ENCODE peak calls at places on chromosomes 3 and 15, in eight cellular contexts. V is transverse colon, R is esophagus squamous epithelium, Y is A549, M is tibial nerve, G is stomach, H is breast epithelium, E is IMR-90. F is an unnamed sample.

GRCh38 chr3:27680517-27681246 is 41.4 kb downstream of the EOMES start:
- DNase-seq in V (no peak), R (no peak), Y (no peak), M (no peak), G (no peak), H (no peak), E (no peak), F (no peak)

GRCh38 chr15:22961661-22962221 is 18.4 kb downstream of the CYFIP1 start:
- DNase-seq in V (no peak), R (no peak), Y (no peak), M (no peak), G (no peak), H (no peak), E (peak; percentile 41), F (no peak)

GRCh38 chr15:71366926-71367325 is 251.7 kb downstream of the THSD4 start:
- DNase-seq in V (no peak), R (no peak), Y (no peak), M (no peak), G (no peak), H (no peak), E (peak; percentile 32), F (no peak)

GRCh38 chr15:65337436-65338070 is 33.1 kb downstream of the RNU5B-1 start:
- DNase-seq in V (no peak), R (no peak), Y (no peak), M (no peak), G (no peak), H (no peak), E (no peak), F (no peak)

GRCh38 chr15:66670698-66671580 is 31.1 kb upstream of the SMAD6 start:
- DNase-seq in V (peak; percentile 88), R (no peak), Y (peak; percentile 59), M (no peak), G (peak; percentile 90), H (peak; percentile 74), E (no peak), F (no peak)

GRCh38 chr3:100297784-100298183 is 36.8 kb upstream of the NIT2 start:
- DNase-seq in V (no peak), R (no peak), Y (no peak), M (no peak), G (no peak), H (no peak), E (peak; percentile 67), F (no peak)

GRCh38 chr15:69390575-69390974 is 23.6 kb upstream of the KIF23 start:
- DNase-seq in V (no peak), R (no peak), Y (no peak), M (no peak), G (no peak), H (no peak), E (peak; percentile 77), F (no peak)

GRCh38 chr3:170553788-170554620 is 31.9 kb downstream of the SLC7A14 start:
- DNase-seq in V (no peak), R (no peak), Y (no peak), M (no peak), G (no peak), H (no peak), E (peak; percentile 52), F (no peak)

GRCh38 chr3:10763248-10763620 is 52.8 kb upstream of the SLC6A11 start:
- DNase-seq in V (no peak), R (no peak), Y (no peak), M (no peak), G (no peak), H (no peak), E (no peak), F (no peak)

GRCh38 chr3:21487520-21487919 is 263.5 kb downstream of the ZNF385D start:
- DNase-seq in V (no peak), R (no peak), Y (no peak), M (no peak), G (no peak), H (no peak), E (no peak), F (no peak)

GRCh38 chr3:49133226-49133951 is 539 bp upstream of the LAMB2 start:
- DNase-seq in V (peak; percentile 88), R (no peak), Y (peak; percentile 91), M (peak; percentile 74), G (peak; percentile 87), H (peak; percentile 78), E (peak; percentile 85), F (peak; percentile 91)

GRCh38 chr15:29031502-29032228 is 145.9 kb downstream of the APBA2 start:
- DNase-seq in V (no peak), R (no peak), Y (no peak), M (no peak), G (no peak), H (no peak), E (no peak), F (no peak)

GRCh38 chr15:88986949-88987589 is 73.9 kb upstream of the MFGE8 start:
- DNase-seq in V (no peak), R (no peak), Y (no peak), M (no peak), G (no peak), H (no peak), E (no peak), F (no peak)

GRCh38 chr15:98676586-98677270 is 28.4 kb downstream of the IGF1R start:
- DNase-seq in V (no peak), R (no peak), Y (no peak), M (no peak), G (no peak), H (no peak), E (no peak), F (no peak)

GRCh38 chr3:160381470-160381869 is 17.6 kb downstream of the IFT80 start:
- DNase-seq in V (no peak), R (no peak), Y (no peak), M (no peak), G (no peak), H (no peak), E (peak; percentile 66), F (no peak)

GRCh38 chr3:37990527-37990926 is at the start of gene VILL:
- DNase-seq in V (peak; percentile 90), R (no peak), Y (no peak), M (peak; percentile 11), G (peak; percentile 89), H (no peak), E (no peak), F (peak; percentile 27)

GRCh38 chr3:102747611-102748010 is 312.8 kb downstream of the ZPLD1 start:
- DNase-seq in V (no peak), R (no peak), Y (no peak), M (no peak), G (no peak), H (no peak), E (no peak), F (no peak)

GRCh38 chr3:46575577-46576222 is 9.6 kb upstream of the LRRC2 start:
- DNase-seq in V (no peak), R (no peak), Y (no peak), M (no peak), G (no peak), H (no peak), E (no peak), F (no peak)

GRCh38 chr3:94258851-94259250 is 196.0 kb downstream of the NSUN3 start:
- DNase-seq in V (no peak), R (no peak), Y (no peak), M (no peak), G (no peak), H (no peak), E (no peak), F (no peak)

GRCh38 chr3:177451940-177452484 is 254.7 kb upstream of the TBL1XR1 start:
- DNase-seq in V (no peak), R (no peak), Y (no peak), M (no peak), G (no peak), H (no peak), E (peak; percentile 72), F (no peak)

GRCh38 chr15:45378149-45378912 is at the start of gene GATM:
- DNase-seq in V (peak; percentile 79), R (no peak), Y (peak; percentile 72), M (peak; percentile 51), G (peak; percentile 80), H (peak; percentile 61), E (peak; percentile 83), F (peak; percentile 87)
- TF ChIP-seq POLR2A in V (peak; percentile 43), R (peak; percentile 79), Y (peak; percentile 56), M (peak; percentile 80), G (no peak), H (no peak), E (no peak), F (peak; percentile 95)

DNA sequence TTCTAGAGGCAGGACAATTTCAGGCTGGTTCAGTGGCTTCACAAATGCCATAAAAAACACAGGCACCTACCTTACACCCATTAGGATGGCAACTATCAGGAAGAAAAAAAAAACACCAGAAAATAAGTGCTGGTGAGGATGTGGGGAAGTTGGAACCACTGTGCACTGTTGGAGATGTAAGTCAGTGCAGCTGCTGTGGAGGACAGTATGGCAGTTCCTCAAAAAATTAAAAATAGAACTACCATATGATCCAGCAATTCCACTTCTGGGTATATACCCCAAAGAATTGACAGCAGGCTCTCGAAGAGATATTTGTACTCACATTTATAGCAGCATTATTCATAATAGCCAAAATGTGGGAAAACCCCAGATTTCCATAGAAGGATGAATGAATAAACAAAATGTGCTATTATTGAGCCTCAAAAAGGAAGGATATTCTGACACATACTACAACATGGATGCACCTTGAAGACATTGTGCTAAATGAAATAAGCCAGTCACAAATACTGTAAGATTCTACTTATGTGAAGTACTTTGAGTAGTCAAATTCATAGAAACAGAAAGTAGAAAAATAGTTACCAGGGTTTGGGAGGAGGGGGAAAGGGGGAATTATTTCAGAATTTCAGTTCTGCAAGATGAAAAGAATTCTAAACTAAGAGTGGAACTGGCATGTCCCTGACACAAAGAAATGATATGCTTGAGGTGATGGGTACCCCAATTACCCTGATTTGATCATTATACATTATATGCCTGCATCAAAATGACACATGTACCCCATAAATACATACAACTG is 40.9 kb downstream of the NR1D2 start:
- DNase-seq in V (no peak), R (no peak), Y (no peak), M (no peak), G (no peak), H (no peak), E (no peak), F (no peak)
- H3K4me1 ChIP-seq in V (no peaks in the 10 kb centered on the region), R (peaks cover 5% of the 10 kb centered on the region), Y (no peaks in the 10 kb centered on the region), M (no peaks in the 10 kb centered on the region), G (no peaks in the 10 kb centered on the region), H (no peaks in the 10 kb centered on the region), E (no peaks in the 10 kb centered on the region), F (peaks cover under 1% of the 10 kb centered on the region)

DNA sequence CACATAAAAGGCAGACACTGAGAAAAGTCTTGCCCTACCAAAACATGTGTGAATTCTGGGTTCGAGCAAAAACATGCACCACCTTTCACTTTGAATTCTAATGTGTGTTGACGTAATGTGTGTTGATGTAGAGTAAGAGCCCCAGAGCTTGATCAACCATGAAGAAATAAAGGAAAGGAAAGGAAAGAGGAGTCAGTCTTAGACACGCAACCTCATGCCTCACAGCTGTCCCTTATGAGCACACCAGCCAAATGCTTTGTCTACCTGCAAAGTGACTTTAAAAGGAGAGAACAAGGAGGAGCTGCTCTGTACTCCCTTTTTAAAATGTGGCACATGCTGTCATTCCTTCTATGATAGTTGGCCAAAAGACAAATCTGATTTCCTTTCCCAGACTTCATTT is 80.8 kb downstream of the RFTN1 start:
- DNase-seq in V (no peak), R (no peak), Y (no peak), M (no peak), G (no peak), H (no peak), E (no peak), F (no peak)
- TF ChIP-seq POLR2A in V (no peak), R (no peak), Y (no peak), M (no peak), G (no peak), H (no peak), E (no peak), F (no peak)

DNA sequence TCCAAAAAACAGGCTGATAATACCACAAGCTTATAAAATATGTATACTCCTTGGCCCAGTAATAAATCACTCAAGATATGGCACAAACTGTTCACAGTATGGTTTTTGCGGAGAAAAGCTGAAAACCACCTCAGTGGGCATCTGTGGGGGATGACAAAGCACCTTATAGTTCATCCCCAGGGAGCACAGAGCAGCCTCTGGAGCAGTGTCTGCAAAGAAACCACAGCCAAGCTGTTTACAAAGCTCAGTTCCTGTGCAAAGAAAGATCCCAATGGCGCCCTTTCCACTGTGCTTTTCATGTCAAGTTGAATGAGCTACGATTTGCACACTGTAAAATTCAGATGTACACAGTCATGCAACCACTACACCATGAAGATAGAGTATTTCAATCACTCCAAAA is 2.6 kb upstream of the EFCC1 start:
- DNase-seq in V (no peak), R (no peak), Y (no peak), M (no peak), G (no peak), H (no peak), E (no peak), F (no peak)
- H3K4me1 ChIP-seq in V (peaks cover 36% of the 10 kb centered on the region), R (peaks cover 45% of the 10 kb centered on the region), Y (no peaks in the 10 kb centered on the region), M (no peaks in the 10 kb centered on the region), G (peaks cover 27% of the 10 kb centered on the region), H (peaks cover 8% of the 10 kb centered on the region), E (peaks cover 8% of the 10 kb centered on the region), F (peaks cover 4% of the 10 kb centered on the region)

F was measured in heart left ventricle.